ENCODE peak calls at places on chromosomes 6 and 20, in four cellular contexts. One of them, this sample, is unnamed.

GRCh38 chr20:3927486-3928291 is 38.5 kb downstream of the PANK2 start:
- DNase-seq in RWPE2: no peak
- DNase-seq in neural progenitor cell: peak
- DNase-seq in thoracic aorta: no peak
- DNase-seq in this sample: peak

GRCh38 chr6:161273356-161273751 is 507 bp downstream of the AGPAT4 start:
- DNase-seq in neural progenitor cell: no peak
- DNase-seq in RWPE2: no peak
- DNase-seq in thoracic aorta: no peak
- DNase-seq in this sample: no peak

GRCh38 chr20:24987873-24988835 is 4.4 kb downstream of the APMAP start:
- DNase-seq in RWPE2: no peak
- DNase-seq in neural progenitor cell: no peak
- DNase-seq in thoracic aorta: no peak
- DNase-seq in this sample: peak

GRCh38 chr20:4160761-4161305 is 145.5 kb upstream of the RNF24 start:
- DNase-seq in thoracic aorta: no peak
- DNase-seq in neural progenitor cell: peak
- DNase-seq in RWPE2: no peak
- DNase-seq in this sample: no peak

GRCh38 chr6:33417127-33417902 is 592 bp downstream of the CUTA start:
- DNase-seq in thoracic aorta: no peak
- DNase-seq in neural progenitor cell: peak
- DNase-seq in RWPE2: no peak
- DNase-seq in this sample: peak

GRCh38 chr20:25148181-25148981 is 47.1 kb upstream of the ENTPD6 start:
- DNase-seq in neural progenitor cell: peak
- DNase-seq in thoracic aorta: no peak
- DNase-seq in RWPE2: no peak
- DNase-seq in this sample: peak

GRCh38 chr20:38665094-38665493 is 59.2 kb upstream of the SLC32A1 start:
- DNase-seq in neural progenitor cell: no peak
- DNase-seq in RWPE2: peak
- DNase-seq in thoracic aorta: no peak
- DNase-seq in this sample: no peak

GRCh38 chr6:34656378-34657036 is 40.1 kb downstream of the ILRUN start:
- DNase-seq in neural progenitor cell: no peak
- DNase-seq in thoracic aorta: no peak
- DNase-seq in RWPE2: no peak
- DNase-seq in this sample: no peak

GRCh38 chr6:168097221-168097620 is 18.2 kb upstream of the FRMD1 start:
- DNase-seq in neural progenitor cell: no peak
- DNase-seq in thoracic aorta: no peak
- DNase-seq in RWPE2: peak
- DNase-seq in this sample: no peak

GRCh38 chr6:92564393-92564792 is 855.0 kb downstream of the EPHA7 start:
- DNase-seq in neural progenitor cell: no peak
- DNase-seq in thoracic aorta: no peak
- DNase-seq in RWPE2: no peak
- DNase-seq in this sample: no peak

GRCh38 chr20:50794181-50794845 is 548 bp upstream of the BCAS4 start:
- DNase-seq in neural progenitor cell: peak
- DNase-seq in thoracic aorta: no peak
- DNase-seq in RWPE2: peak
- DNase-seq in this sample: no peak

GRCh38 chr20:10376271-10377075 is 57.5 kb downstream of the MKKS start:
- DNase-seq in thoracic aorta: no peak
- DNase-seq in neural progenitor cell: no peak
- DNase-seq in RWPE2: no peak
- DNase-seq in this sample: no peak

GRCh38 chr6:106444777-106445507 is 84.4 kb downstream of the CRYBG1 start:
- DNase-seq in neural progenitor cell: peak
- DNase-seq in RWPE2: no peak
- DNase-seq in thoracic aorta: no peak
- DNase-seq in this sample: peak

GRCh38 chr6:89999154-89999553 is 104.9 kb downstream of the GJA10 start:
- DNase-seq in neural progenitor cell: no peak
- DNase-seq in thoracic aorta: no peak
- DNase-seq in RWPE2: peak
- DNase-seq in this sample: no peak

GRCh38 chr20:44643154-44643519 is 8.4 kb downstream of the ADA start:
- DNase-seq in RWPE2: no peak
- DNase-seq in neural progenitor cell: no peak
- DNase-seq in thoracic aorta: no peak
- DNase-seq in this sample: no peak

GRCh38 chr20:44641305-44641704 is 10.2 kb downstream of the ADA start:
- DNase-seq in neural progenitor cell: no peak
- DNase-seq in thoracic aorta: no peak
- DNase-seq in RWPE2: no peak
- DNase-seq in this sample: no peak

GRCh38 chr20:44640522-44640921 is 11.0 kb downstream of the ADA start:
- DNase-seq in RWPE2: no peak
- DNase-seq in thoracic aorta: no peak
- DNase-seq in neural progenitor cell: no peak
- DNase-seq in this sample: no peak

GRCh38 chr20:44643596-44644383 is 7.7 kb downstream of the ADA start:
- DNase-seq in thoracic aorta: no peak
- DNase-seq in neural progenitor cell: peak
- DNase-seq in RWPE2: peak
- DNase-seq in this sample: peak

GRCh38 chr20:44642203-44643153 is 9.0 kb downstream of the ADA start:
- DNase-seq in thoracic aorta: no peak
- DNase-seq in neural progenitor cell: peak
- DNase-seq in RWPE2: peak
- DNase-seq in this sample: peak
- TF ChIP-seq CTCF in thoracic aorta: no peak
- TF ChIP-seq CTCF in neural progenitor cell: no peak
- TF ChIP-seq CTCF in RWPE2: peak
- TF ChIP-seq CTCF in this sample: peak

GRCh38 chr6:148509152-148509571 is 166.5 kb downstream of the SASH1 start:
- DNase-seq in RWPE2: no peak
- DNase-seq in thoracic aorta: no peak
- DNase-seq in neural progenitor cell: no peak
- DNase-seq in this sample: no peak
- TF ChIP-seq CTCF in RWPE2: no peak
- TF ChIP-seq CTCF in thoracic aorta: no peak
- TF ChIP-seq CTCF in neural progenitor cell: no peak
- TF ChIP-seq CTCF in this sample: no peak

GRCh38 chr20:57814529-57814928 is 104.7 kb upstream of the PMEPA1 start:
- DNase-seq in RWPE2: no peak
- DNase-seq in thoracic aorta: no peak
- DNase-seq in neural progenitor cell: no peak
- DNase-seq in this sample: no peak
- TF ChIP-seq CTCF in RWPE2: no peak
- TF ChIP-seq CTCF in thoracic aorta: no peak
- TF ChIP-seq CTCF in neural progenitor cell: no peak
- TF ChIP-seq CTCF in this sample: no peak

GRCh38 chr6:83192871-83193746 is at the start of the genes PGM3 and RWDD2A:
- DNase-seq in thoracic aorta: peak
- DNase-seq in neural progenitor cell: peak
- DNase-seq in RWPE2: peak
- DNase-seq in this sample: peak
- TF ChIP-seq CTCF in thoracic aorta: no peak
- TF ChIP-seq CTCF in neural progenitor cell: no peak
- TF ChIP-seq CTCF in RWPE2: no peak
- TF ChIP-seq CTCF in this sample: no peak

GRCh38 chr6:20403766-20404640 is 2.3 kb downstream of the E2F3 start:
- DNase-seq in neural progenitor cell: peak
- DNase-seq in thoracic aorta: no peak
- DNase-seq in RWPE2: no peak
- DNase-seq in this sample: peak

GRCh38 chr6:20401403-20402180 is at the start of gene E2F3:
- DNase-seq in neural progenitor cell: peak
- DNase-seq in RWPE2: peak
- DNase-seq in thoracic aorta: peak
- DNase-seq in this sample: peak

GRCh38 chr6:20402181-20403079 is 751 bp downstream of the E2F3 start:
- DNase-seq in thoracic aorta: no peak
- DNase-seq in neural progenitor cell: peak
- DNase-seq in RWPE2: no peak
- DNase-seq in this sample: peak

GRCh38 chr6:20403080-20403765 is 1.5 kb downstream of the E2F3 start:
- DNase-seq in neural progenitor cell: peak
- DNase-seq in thoracic aorta: peak
- DNase-seq in RWPE2: peak
- DNase-seq in this sample: peak

GRCh38 chr6:20404641-20405032 is 3.0 kb downstream of the E2F3 start:
- DNase-seq in thoracic aorta: no peak
- DNase-seq in neural progenitor cell: peak
- DNase-seq in RWPE2: no peak
- DNase-seq in this sample: peak
- TF ChIP-seq CTCF in thoracic aorta: peak
- TF ChIP-seq CTCF in neural progenitor cell: peak
- TF ChIP-seq CTCF in RWPE2: peak
- TF ChIP-seq CTCF in this sample: peak

DNA sequence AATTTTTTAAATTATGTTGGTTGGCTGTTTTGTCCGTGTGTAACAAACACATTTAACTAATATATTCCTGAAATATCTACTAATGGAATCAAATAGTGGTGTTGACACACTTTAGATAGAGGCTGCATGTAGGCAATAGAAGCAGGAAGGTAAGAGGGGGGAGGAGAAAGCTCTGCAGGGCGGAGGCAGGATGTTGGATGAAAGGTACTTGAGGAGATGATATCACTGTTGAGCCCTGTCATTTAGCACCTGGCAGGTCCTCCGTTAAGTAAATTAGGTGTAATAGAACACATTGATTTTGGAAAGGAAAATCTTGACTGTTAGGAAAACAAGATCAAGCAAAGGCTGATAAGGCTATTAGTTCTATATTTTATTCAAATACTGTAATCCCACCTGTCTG is 618.7 kb downstream of the PKHD1 start:
- DNase-seq in RWPE2: no peak
- DNase-seq in thoracic aorta: no peak
- DNase-seq in neural progenitor cell: no peak
- DNase-seq in this sample: no peak
- TF ChIP-seq CTCF in RWPE2: no peak
- TF ChIP-seq CTCF in thoracic aorta: no peak
- TF ChIP-seq CTCF in neural progenitor cell: no peak
- TF ChIP-seq CTCF in this sample: no peak

DNA sequence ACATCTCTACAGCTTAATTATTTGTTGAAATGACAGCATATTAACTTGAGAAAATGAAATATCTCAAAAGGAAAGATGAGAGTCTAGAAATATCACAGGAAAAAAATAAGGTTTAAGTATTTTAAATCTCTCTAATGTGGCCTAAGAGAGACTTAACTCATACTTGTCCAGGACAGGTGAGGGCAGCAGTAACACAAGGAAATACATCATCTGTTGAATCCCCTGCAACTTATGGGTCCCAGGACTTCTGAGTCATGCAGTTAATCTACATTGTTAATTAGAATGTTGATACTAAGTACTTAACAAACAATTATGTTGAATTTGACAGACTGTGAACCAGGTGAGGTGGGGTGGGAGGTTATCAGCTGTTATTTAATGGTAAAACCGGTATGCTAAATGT is 87.8 kb downstream of the CEP57L1 start:
- DNase-seq in neural progenitor cell: no peak
- DNase-seq in thoracic aorta: no peak
- DNase-seq in RWPE2: no peak
- DNase-seq in this sample: no peak
- TF ChIP-seq CTCF in neural progenitor cell: no peak
- TF ChIP-seq CTCF in thoracic aorta: no peak
- TF ChIP-seq CTCF in RWPE2: peak
- TF ChIP-seq CTCF in this sample: peak

DNA sequence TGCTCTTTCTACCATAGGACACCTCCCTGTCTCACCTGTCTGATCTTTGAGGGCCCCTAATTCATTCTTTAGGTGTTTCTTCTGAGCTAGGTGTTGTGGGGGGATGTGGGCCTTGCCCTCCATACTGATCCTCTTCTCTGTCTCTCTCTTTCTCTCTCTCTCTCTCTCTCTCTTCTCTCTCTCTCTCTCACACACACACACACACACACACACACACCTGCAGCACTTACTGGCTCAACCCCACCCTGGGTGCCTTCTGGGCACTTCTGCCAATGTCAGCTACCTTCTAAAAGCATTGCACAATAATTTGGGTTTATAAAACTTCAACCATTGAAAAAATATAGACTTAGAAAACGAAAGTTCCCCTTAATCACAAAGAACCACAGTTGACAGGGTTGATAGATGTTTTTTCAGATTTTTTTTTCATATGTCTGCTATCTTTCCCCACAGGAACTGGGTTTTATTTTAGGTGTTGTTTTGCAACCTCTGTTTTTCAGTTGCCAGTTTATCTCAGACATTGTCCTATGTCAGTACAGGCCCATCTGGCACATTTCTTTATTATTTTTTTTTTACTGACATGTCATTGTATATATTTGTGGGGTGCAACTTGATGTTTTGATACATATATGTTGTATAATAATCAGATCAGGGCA is 28.1 kb downstream of the PKIG start:
- DNase-seq in neural progenitor cell: no peak
- DNase-seq in thoracic aorta: no peak
- DNase-seq in RWPE2: no peak
- DNase-seq in this sample: no peak
- TF ChIP-seq CTCF in neural progenitor cell: no peak
- TF ChIP-seq CTCF in thoracic aorta: no peak
- TF ChIP-seq CTCF in RWPE2: peak
- TF ChIP-seq CTCF in this sample: no peak

DNA sequence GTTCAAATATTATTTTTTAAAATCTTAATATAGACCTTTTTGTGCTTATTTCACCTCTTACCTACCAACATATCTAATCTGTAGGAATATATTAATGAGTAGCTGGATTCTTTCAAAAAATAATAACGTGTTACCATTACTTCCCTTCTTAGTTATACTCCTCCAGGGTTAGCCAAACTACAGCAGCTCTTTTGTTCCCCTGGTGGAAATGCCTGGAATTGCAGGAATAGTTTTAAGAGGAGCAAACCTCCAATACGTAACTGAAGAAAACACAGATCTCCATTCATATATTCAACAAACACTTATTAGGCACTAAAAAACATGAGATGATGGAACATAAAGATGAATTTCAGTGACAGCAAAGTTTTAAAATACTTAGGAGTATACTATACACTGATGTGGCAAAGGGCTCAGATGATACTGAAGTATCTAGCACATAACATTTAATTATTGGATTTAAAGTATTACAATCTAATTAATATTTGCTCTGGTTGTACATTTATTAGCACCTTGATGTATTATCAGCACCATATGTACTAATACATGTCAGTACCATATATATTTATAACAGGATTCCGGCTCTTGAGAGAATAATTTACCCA is 78.3 kb downstream of the TBX18 start:
- DNase-seq in neural progenitor cell: peak
- DNase-seq in thoracic aorta: no peak
- DNase-seq in RWPE2: no peak
- DNase-seq in this sample: no peak
- TF ChIP-seq CTCF in neural progenitor cell: peak
- TF ChIP-seq CTCF in thoracic aorta: peak
- TF ChIP-seq CTCF in RWPE2: peak
- TF ChIP-seq CTCF in this sample: peak

This sample was measured in H9.